ENCODE peak calls at places on chromosomes 5 and 9, in eight cellular contexts. Y is HCT116, N is transverse colon, V is K562, D is SK-N-SH, S is suprapubic skin, H is stomach, T is HepG2. Q is an unnamed sample.
A peak's percentile ranks its signal among the peaks of the same experiment; 100 is the strongest.

GRCh38 chr9:75265525-75265972 is 177.2 kb downstream of the OSTF1 start:
- DNase-seq in Y (peak; percentile 15), N (peak; percentile 54), V (peak; percentile 23), D (peak; percentile 28), S (no peak), H (peak; percentile 38), T (peak; percentile 30), Q (no peak)

GRCh38 chr9:99143661-99144060 is 38.7 kb downstream of the TGFBR1 start:
- DNase-seq in Y (no peak), N (no peak), V (no peak), D (no peak), S (no peak), H (no peak), T (no peak), Q (no peak)

GRCh38 chr5:59020611-59021285 is 437.9 kb downstream of the RAB3C start:
- DNase-seq in Y (no peak), N (peak; percentile 19), V (no peak), D (no peak), S (no peak), H (no peak), T (no peak), Q (no peak)

GRCh38 chr5:176319827-176320554 is 41.6 kb downstream of the KIAA1191 start:
- DNase-seq in Y (peak; percentile 10), N (no peak), V (no peak), D (no peak), S (no peak), H (no peak), T (peak; percentile 18), Q (no peak)

GRCh38 chr9:114930063-114930812 is at the start of gene TNFSF8:
- DNase-seq in Y (no peak), N (peak; percentile 35), V (no peak), D (no peak), S (no peak), H (peak; percentile 36), T (no peak), Q (no peak)

GRCh38 chr5:131980696-131981095 is 30.8 kb downstream of the ACSL6 start:
- DNase-seq in Y (no peak), N (no peak), V (no peak), D (no peak), S (no peak), H (no peak), T (no peak), Q (peak; percentile 28)

GRCh38 chr9:134384811-134385479 is 58.7 kb downstream of the RXRA start:
- DNase-seq in Y (no peak), N (no peak), V (no peak), D (no peak), S (no peak), H (no peak), T (no peak), Q (no peak)

GRCh38 chr5:159208508-159209437 is 580 bp downstream of the RNF145 start:
- DNase-seq in Y (no peak), N (peak; percentile 47), V (peak; percentile 46), D (peak; percentile 73), S (peak; percentile 71), H (peak; percentile 27), T (peak; percentile 9), Q (peak; percentile 70)

GRCh38 chr5:60125636-60126035 is 232.1 kb upstream of the PDE4D start:
- DNase-seq in Y (no peak), N (no peak), V (no peak), D (no peak), S (no peak), H (no peak), T (no peak), Q (no peak)

GRCh38 chr5:51958473-51958872 is 575.2 kb downstream of the ISL1 start:
- DNase-seq in Y (no peak), N (no peak), V (no peak), D (no peak), S (no peak), H (no peak), T (no peak), Q (no peak)

GRCh38 chr5:13976867-13977479 is 32.5 kb upstream of the DNAH5 start:
- DNase-seq in Y (peak; percentile 26), N (no peak), V (peak; percentile 27), D (peak; percentile 36), S (no peak), H (no peak), T (peak; percentile 15), Q (no peak)

GRCh38 chr5:105817906-105818305 is 1852.8 kb downstream of the EFNA5 start:
- DNase-seq in Y (no peak), N (no peak), V (no peak), D (no peak), S (no peak), H (no peak), T (no peak), Q (no peak)

GRCh38 chr5:78162253-78162862 is 132.1 kb downstream of the AP3B1 start:
- DNase-seq in Y (peak; percentile 41), N (no peak), V (peak; percentile 22), D (peak; percentile 37), S (no peak), H (no peak), T (peak; percentile 13), Q (no peak)

GRCh38 chr5:103393131-103393754 is 134.7 kb downstream of the MACIR start:
- DNase-seq in Y (no peak), N (no peak), V (no peak), D (no peak), S (no peak), H (no peak), T (no peak), Q (peak; percentile 63)

GRCh38 chr9:99785010-99785590 is 36.6 kb upstream of the NR4A3 start:
- DNase-seq in Y (no peak), N (no peak), V (no peak), D (no peak), S (no peak), H (no peak), T (no peak), Q (no peak)

GRCh38 chr5:56060276-56061110 is 65.7 kb upstream of the IL6ST start:
- DNase-seq in Y (no peak), N (no peak), V (no peak), D (no peak), S (no peak), H (no peak), T (no peak), Q (no peak)

GRCh38 chr5:151694035-151694485 is 7.3 kb upstream of the SPARC start:
- DNase-seq in Y (no peak), N (no peak), V (no peak), D (no peak), S (no peak), H (no peak), T (peak; percentile 97), Q (no peak)

GRCh38 chr5:167794121-167794520 is 497.3 kb upstream of the WWC1 start:
- DNase-seq in Y (no peak), N (no peak), V (no peak), D (no peak), S (no peak), H (no peak), T (no peak), Q (no peak)

GRCh38 chr5:135141303-135142268 is 107.6 kb upstream of the PITX1 start:
- DNase-seq in Y (peak; percentile 28), N (no peak), V (no peak), D (no peak), S (no peak), H (peak; percentile 45), T (peak; percentile 74), Q (no peak)

GRCh38 chr9:136327313-136327971 is at the start of gene GPSM1:
- DNase-seq in Y (no peak), N (peak; percentile 30), V (peak; percentile 89), D (peak; percentile 94), S (no peak), H (no peak), T (no peak), Q (peak; percentile 81)

DNA sequence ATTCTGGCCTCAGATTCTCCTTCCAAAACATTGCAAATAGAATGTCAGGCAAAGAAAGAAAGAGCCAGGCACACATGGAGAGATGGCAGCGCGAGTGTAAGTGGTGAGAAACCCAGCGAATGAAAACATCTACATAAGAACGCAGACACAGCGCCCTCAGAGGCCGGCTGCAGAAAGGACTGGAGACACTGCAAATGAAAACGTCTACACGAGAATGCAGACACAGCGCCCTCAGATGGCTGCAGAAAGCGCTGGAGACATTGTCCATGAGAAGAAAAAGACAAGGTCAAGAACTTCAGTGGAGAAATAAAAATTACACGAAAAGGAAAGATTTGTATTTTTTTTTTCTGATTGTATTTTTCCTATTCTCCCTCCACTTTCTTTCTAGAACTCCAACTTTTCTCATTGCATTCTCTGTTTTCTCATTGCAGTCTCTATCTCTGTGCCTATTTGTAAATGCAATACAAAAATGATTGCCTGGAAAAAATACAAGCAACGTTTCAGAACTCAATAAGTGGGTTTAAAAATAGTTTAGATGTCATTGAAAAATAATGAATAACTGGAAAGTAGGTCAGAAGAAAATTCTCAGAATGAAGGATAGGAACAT is 117.9 kb upstream of the LPCAT1 start:
- DNase-seq in Y (peak; percentile 83), N (peak; percentile 86), V (peak; percentile 88), D (peak; percentile 82), S (peak; percentile 84), H (peak; percentile 86), T (peak; percentile 82), Q (peak; percentile 90)
- TF ChIP-seq POLR2AphosphoS5 in Y (no peak), N (no peak), V (no peak), D (no peak), S (no peak), H (no peak), T (no peak), Q (peak; percentile 35)

GRCh38 chr9:126704157-126704941 is 90.6 kb downstream of the LMX1B start:
- DNase-seq in Y (peak; percentile 29), N (no peak), V (peak; percentile 70), D (peak; percentile 52), S (peak; percentile 58), H (no peak), T (no peak), Q (peak; percentile 57)

GRCh38 chr9:126706698-126707053 is 92.9 kb downstream of the LMX1B start:
- DNase-seq in Y (no peak), N (no peak), V (no peak), D (no peak), S (no peak), H (no peak), T (no peak), Q (no peak)

GRCh38 chr9:126707083-126707482 is 93.4 kb downstream of the LMX1B start:
- DNase-seq in Y (no peak), N (no peak), V (no peak), D (no peak), S (no peak), H (no peak), T (no peak), Q (no peak)

GRCh38 chr9:126705767-126706697 is 92.3 kb downstream of the LMX1B start:
- DNase-seq in Y (peak; percentile 40), N (peak; percentile 74), V (peak; percentile 75), D (peak; percentile 36), S (no peak), H (peak; percentile 79), T (peak; percentile 35), Q (peak; percentile 72)

GRCh38 chr9:126705311-126705766 is 91.6 kb downstream of the LMX1B start:
- DNase-seq in Y (peak; percentile 47), N (peak; percentile 77), V (peak; percentile 82), D (peak; percentile 93), S (peak; percentile 86), H (peak; percentile 84), T (peak; percentile 48), Q (peak; percentile 88)
- TF ChIP-seq POLR2AphosphoS5 in Y (no peak), N (no peak), V (no peak), D (no peak), S (no peak), H (no peak), T (no peak), Q (no peak)

GRCh38 chr9:96008502-96009222 is 133.2 kb downstream of the ERCC6L2 start:
- DNase-seq in Y (no peak), N (no peak), V (no peak), D (no peak), S (no peak), H (no peak), T (no peak), Q (no peak)
- TF ChIP-seq POLR2AphosphoS5 in Y (no peak), N (no peak), V (no peak), D (no peak), S (no peak), H (no peak), T (no peak), Q (no peak)

GRCh38 chr5:93385665-93386064 is 195.4 kb downstream of the NR2F1-AS1 start:
- DNase-seq in Y (no peak), N (no peak), V (no peak), D (no peak), S (no peak), H (no peak), T (no peak), Q (no peak)
- TF ChIP-seq POLR2AphosphoS5 in Y (no peak), N (no peak), V (no peak), D (no peak), S (no peak), H (no peak), T (no peak), Q (no peak)

Q was measured in sigmoid colon.